ENCODE peak calls at places on chromosomes 7 and 10, in six cellular contexts. Y is HCT116, D is K562, V is H1, U is HepG2, T is GM12878. H is an unnamed sample.

GRCh38 chr10:42970451-42971250 is 106.2 kb upstream of the RET start:
- DNase-seq in Y (no peak), D (no peak), V (peak; percentile 46), U (no peak), T (no peak), H (no peak)

GRCh38 chr10:90592903-90593302 is 264.9 kb downstream of the HTR7 start:
- DNase-seq in Y (peak; percentile 68), D (peak; percentile 6), V (peak; percentile 59), U (peak; percentile 42), T (peak; percentile 8), H (peak; percentile 17)

GRCh38 chr7:157041514-157042277 is 31.2 kb upstream of the MNX1 start:
- DNase-seq in Y (no peak), D (peak; percentile 50), V (no peak), U (no peak), T (no peak), H (no peak)

GRCh38 chr7:46651561-46652088 is 730.6 kb upstream of the IGFBP3 start:
- DNase-seq in Y (peak; percentile 47), D (no peak), V (no peak), U (no peak), T (peak; percentile 26), H (no peak)

GRCh38 chr7:138746073-138746472 is 44.9 kb upstream of the SVOPL start:
- DNase-seq in Y (no peak), D (no peak), V (no peak), U (no peak), T (no peak), H (no peak)

GRCh38 chr10:100909506-100910260 is 3.1 kb upstream of the SLF2 start:
- DNase-seq in Y (no peak), D (no peak), V (no peak), U (no peak), T (no peak), H (no peak)

GRCh38 chr10:117946525-117947070 is 100.1 kb downstream of the RAB11FIP2 start:
- DNase-seq in Y (peak; percentile 46), D (no peak), V (no peak), U (no peak), T (no peak), H (no peak)

GRCh38 chr10:1411956-1412355 is 325.4 kb downstream of the ADARB2 start:
- DNase-seq in Y (no peak), D (no peak), V (no peak), U (no peak), T (no peak), H (no peak)

GRCh38 chr7:150971242-150972048 is 6.7 kb downstream of the KCNH2 start:
- DNase-seq in Y (no peak), D (peak; percentile 82), V (no peak), U (no peak), T (no peak), H (no peak)

GRCh38 chr10:90193240-90193985 is 492.0 kb downstream of the KIF20B start:
- DNase-seq in Y (no peak), D (no peak), V (no peak), U (no peak), T (no peak), H (no peak)

GRCh38 chr10:3104251-3104918 is 37.0 kb downstream of the PFKP start:
- DNase-seq in Y (no peak), D (no peak), V (no peak), U (no peak), T (no peak), H (no peak)

GRCh38 chr10:124283215-124284046 is 135.3 kb downstream of the OAT start:
- DNase-seq in Y (no peak), D (no peak), V (no peak), U (no peak), T (no peak), H (no peak)

GRCh38 chr10:112952282-112952991 is 2.4 kb downstream of the TCF7L2 start:
- DNase-seq in Y (no peak), D (no peak), V (no peak), U (no peak), T (no peak), H (no peak)

GRCh38 chr7:158645842-158646241 is 58.2 kb upstream of the PTPRN2 start:
- DNase-seq in Y (no peak), D (no peak), V (no peak), U (no peak), T (no peak), H (no peak)

GRCh38 chr10:4246881-4247358 is 461.9 kb upstream of the KLF6 start:
- DNase-seq in Y (no peak), D (no peak), V (no peak), U (no peak), T (no peak), H (no peak)

GRCh38 chr10:98080474-98080873 is 50.1 kb upstream of the CRTAC1 start:
- DNase-seq in Y (no peak), D (no peak), V (no peak), U (no peak), T (no peak), H (no peak)

GRCh38 chr10:102152545-102152890 is 329 bp downstream of the NOLC1 start:
- DNase-seq in Y (no peak), D (no peak), V (no peak), U (no peak), T (no peak), H (no peak)

GRCh38 chr10:132451506-132452215 is 54.7 kb downstream of the PWWP2B start:
- DNase-seq in Y (no peak), D (no peak), V (no peak), U (no peak), T (no peak), H (no peak)

GRCh38 chr7:12712236-12712635 is 24.8 kb downstream of the ARL4A start:
- DNase-seq in Y (no peak), D (no peak), V (no peak), U (peak; percentile 69), T (no peak), H (no peak)

GRCh38 chr10:25556457-25556856 is 377.6 kb upstream of the MYO3A start:
- DNase-seq in Y (no peak), D (no peak), V (no peak), U (no peak), T (no peak), H (peak; percentile 0)

GRCh38 chr7:7815395-7815794 is 97.0 kb upstream of the RPA3 start:
- DNase-seq in Y (no peak), D (no peak), V (no peak), U (no peak), T (no peak), H (no peak)

GRCh38 chr10:4883079-4883739 is 57.2 kb downstream of the AKR1E2 start:
- DNase-seq in Y (no peak), D (peak; percentile 62), V (no peak), U (peak; percentile 15), T (no peak), H (no peak)

GRCh38 chr7:131921016-131921415 is 364.6 kb upstream of the PODXL start:
- DNase-seq in Y (no peak), D (no peak), V (no peak), U (no peak), T (no peak), H (no peak)

GRCh38 chr7:67518580-67518979 is 521.9 kb downstream of the TYW1 start:
- DNase-seq in Y (no peak), D (no peak), V (no peak), U (no peak), T (no peak), H (no peak)

GRCh38 chr7:77802557-77803410 is 4.2 kb downstream of the PHTF2 start:
- DNase-seq in Y (no peak), D (no peak), V (no peak), U (no peak), T (no peak), H (no peak)

GRCh38 chr7:87687653-87688254 is 59.6 kb downstream of the RUNDC3B start:
- DNase-seq in Y (no peak), D (no peak), V (no peak), U (peak; percentile 8), T (no peak), H (no peak)

GRCh38 chr7:87689374-87689773 is 61.2 kb downstream of the RUNDC3B start:
- DNase-seq in Y (no peak), D (no peak), V (no peak), U (no peak), T (no peak), H (no peak)
- TF ChIP-seq JUND in Y (no peak), D (no peak), V (no peak), U (no peak), T (no peak), H (no peak)

DNA sequence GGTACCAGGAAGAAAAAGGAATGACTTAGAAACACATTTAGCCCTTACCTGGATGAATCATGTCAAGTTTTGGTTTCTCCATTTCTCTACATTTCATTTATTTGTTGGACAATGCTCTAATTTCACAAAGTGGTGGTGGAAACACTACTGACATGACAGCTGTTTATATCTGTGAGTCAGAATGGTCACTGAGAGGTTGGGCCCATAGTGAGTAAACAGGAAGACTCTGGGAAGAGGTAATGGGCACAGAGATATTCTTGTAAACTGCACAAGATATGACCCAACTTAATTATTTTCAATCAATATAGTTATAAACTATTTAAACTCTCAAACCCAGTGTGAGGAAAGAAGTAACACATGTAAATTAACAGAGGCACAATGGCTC is 176.3 kb upstream of the MEOX2 start:
- DNase-seq in Y (no peak), D (no peak), V (no peak), U (no peak), T (no peak), H (no peak)
- TF ChIP-seq JUND in Y (no peak), D (no peak), V (no peak), U (no peak), T (no peak), H (no peak)

DNA sequence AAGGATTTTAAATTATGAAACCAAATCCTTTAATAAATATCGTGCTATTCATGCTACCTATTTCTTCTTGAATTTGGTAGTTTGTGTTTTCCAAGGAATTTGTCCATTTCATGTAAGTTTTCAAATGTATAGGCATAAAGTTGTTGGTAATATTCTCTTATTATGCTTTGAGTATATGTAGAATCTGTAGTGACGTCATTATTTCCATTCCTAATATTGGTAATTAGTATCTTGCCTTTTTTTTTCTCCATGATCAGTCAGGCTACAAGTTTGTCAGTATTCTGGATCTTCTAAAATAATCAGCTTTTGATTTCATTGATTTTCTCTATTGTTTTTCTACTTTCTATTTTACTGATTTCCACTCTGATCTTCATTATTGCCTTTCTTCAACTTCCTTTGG is 156.6 kb upstream of the HDAC9 start:
- DNase-seq in Y (no peak), D (no peak), V (no peak), U (no peak), T (no peak), H (no peak)
- TF ChIP-seq JUND in Y (no peak), D (no peak), V (no peak), U (no peak), T (no peak), H (no peak)

DNA sequence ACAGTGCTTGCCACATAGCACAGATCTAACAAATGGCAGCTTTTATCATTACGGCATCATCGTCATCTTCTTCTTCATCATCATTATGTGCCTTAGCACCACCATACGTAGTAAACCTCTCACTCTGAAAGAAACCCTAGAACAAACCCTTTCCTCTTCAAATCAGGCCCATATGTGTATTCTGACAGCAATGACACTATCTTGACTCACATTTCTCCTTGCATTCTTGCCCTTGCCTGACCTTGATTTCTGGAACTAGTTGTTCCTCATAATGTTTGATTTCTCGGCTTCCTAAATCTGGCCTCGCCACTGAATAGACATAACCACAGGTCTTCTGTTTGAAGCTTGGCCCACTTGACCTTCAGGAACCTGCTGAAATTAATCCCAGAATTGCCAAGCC is 115.3 kb downstream of the DGKI start:
- DNase-seq in Y (no peak), D (no peak), V (no peak), U (no peak), T (no peak), H (no peak)
- TF ChIP-seq JUND in Y (no peak), D (no peak), V (no peak), U (no peak), T (no peak), H (no peak)

GRCh38 chr7:155392726-155393570 is 65.0 kb upstream of the EN2 start:
- DNase-seq in Y (peak; percentile 38), D (no peak), V (no peak), U (no peak), T (no peak), H (no peak)
- TF ChIP-seq JUND in Y (peak; percentile 45), D (no peak), V (no peak), U (no peak), T (no peak), H (no peak)

H was measured in T47D.